ENCODE peak calls at places on chromosome 22, in nine cellular contexts. One of them, this sample, is unnamed.

GRCh38 chr22:20025401-20026203 is 4.7 kb downstream of the TANGO2 start:
- DNase-seq in ovary: no peak
- DNase-seq in suprapubic skin: no peak
- DNase-seq in A549: no peak
- DNase-seq in tibial nerve: no peak
- DNase-seq in transverse colon: no peak
- DNase-seq in K562: peak; percentile 92
- DNase-seq in GM12878: no peak
- DNase-seq in sigmoid colon: no peak
- DNase-seq in this sample: no peak

GRCh38 chr22:49297286-49297870 is 530.3 kb downstream of the BRD1 start:
- DNase-seq in ovary: no peak
- DNase-seq in suprapubic skin: peak; percentile 67
- DNase-seq in A549: no peak
- DNase-seq in tibial nerve: no peak
- DNase-seq in transverse colon: no peak
- DNase-seq in K562: no peak
- DNase-seq in GM12878: no peak
- DNase-seq in sigmoid colon: no peak
- DNase-seq in this sample: no peak

GRCh38 chr22:17845340-17845739 is 71.1 kb upstream of the BID start:
- DNase-seq in ovary: no peak
- DNase-seq in suprapubic skin: no peak
- DNase-seq in A549: no peak
- DNase-seq in tibial nerve: no peak
- DNase-seq in transverse colon: no peak
- DNase-seq in K562: no peak
- DNase-seq in GM12878: no peak
- DNase-seq in sigmoid colon: no peak
- DNase-seq in this sample: no peak

GRCh38 chr22:43007519-43008102 is 7.3 kb downstream of the PACSIN2 start:
- DNase-seq in ovary: no peak
- DNase-seq in suprapubic skin: no peak
- DNase-seq in A549: no peak
- DNase-seq in tibial nerve: no peak
- DNase-seq in transverse colon: peak; percentile 86
- DNase-seq in K562: peak; percentile 52
- DNase-seq in GM12878: no peak
- DNase-seq in sigmoid colon: no peak
- DNase-seq in this sample: no peak

GRCh38 chr22:29940526-29940925 is 57.6 kb downstream of the MTMR3 start:
- DNase-seq in ovary: no peak
- DNase-seq in suprapubic skin: no peak
- DNase-seq in A549: no peak
- DNase-seq in tibial nerve: no peak
- DNase-seq in transverse colon: no peak
- DNase-seq in K562: no peak
- DNase-seq in GM12878: no peak
- DNase-seq in sigmoid colon: no peak
- DNase-seq in this sample: no peak

GRCh38 chr22:32574397-32574796 is 99.8 kb downstream of the FBXO7 start:
- DNase-seq in ovary: no peak
- DNase-seq in suprapubic skin: peak; percentile 38
- DNase-seq in A549: no peak
- DNase-seq in tibial nerve: no peak
- DNase-seq in transverse colon: no peak
- DNase-seq in K562: no peak
- DNase-seq in GM12878: no peak
- DNase-seq in sigmoid colon: no peak
- DNase-seq in this sample: no peak

GRCh38 chr22:35275580-35275979 is 18.3 kb downstream of the HMGXB4 start:
- DNase-seq in ovary: no peak
- DNase-seq in suprapubic skin: no peak
- DNase-seq in A549: no peak
- DNase-seq in tibial nerve: no peak
- DNase-seq in transverse colon: no peak
- DNase-seq in K562: no peak
- DNase-seq in GM12878: no peak
- DNase-seq in sigmoid colon: no peak
- DNase-seq in this sample: no peak

GRCh38 chr22:33210129-33210784 is 152.1 kb upstream of the SYN3 start:
- DNase-seq in ovary: no peak
- DNase-seq in suprapubic skin: no peak
- DNase-seq in A549: peak; percentile 41
- DNase-seq in tibial nerve: no peak
- DNase-seq in transverse colon: peak; percentile 9
- DNase-seq in K562: peak; percentile 13
- DNase-seq in GM12878: no peak
- DNase-seq in sigmoid colon: no peak
- DNase-seq in this sample: peak; percentile 68

GRCh38 chr22:29727248-29727551 is 7.4 kb downstream of the CABP7 start:
- DNase-seq in ovary: peak; percentile 27
- DNase-seq in suprapubic skin: no peak
- DNase-seq in A549: peak; percentile 33
- DNase-seq in tibial nerve: peak; percentile 27
- DNase-seq in transverse colon: peak; percentile 21
- DNase-seq in K562: peak; percentile 87
- DNase-seq in GM12878: no peak
- DNase-seq in sigmoid colon: no peak
- DNase-seq in this sample: peak; percentile 91

GRCh38 chr22:24445481-24446290 is 18.3 kb downstream of the ADORA2A start:
- DNase-seq in ovary: no peak
- DNase-seq in suprapubic skin: no peak
- DNase-seq in A549: no peak
- DNase-seq in tibial nerve: no peak
- DNase-seq in transverse colon: no peak
- DNase-seq in K562: peak; percentile 58
- DNase-seq in GM12878: no peak
- DNase-seq in sigmoid colon: no peak
- DNase-seq in this sample: peak; percentile 70

GRCh38 chr22:46107089-46107664 is 43.1 kb upstream of the PPARA start:
- DNase-seq in ovary: no peak
- DNase-seq in suprapubic skin: no peak
- DNase-seq in A549: no peak
- DNase-seq in tibial nerve: no peak
- DNase-seq in transverse colon: peak; percentile 56
- DNase-seq in K562: no peak
- DNase-seq in GM12878: no peak
- DNase-seq in sigmoid colon: peak; percentile 89
- DNase-seq in this sample: peak; percentile 79

GRCh38 chr22:40487663-40488249 is 117.4 kb downstream of the SGSM3 start:
- DNase-seq in ovary: no peak
- DNase-seq in suprapubic skin: no peak
- DNase-seq in A549: peak; percentile 50
- DNase-seq in tibial nerve: no peak
- DNase-seq in transverse colon: no peak
- DNase-seq in K562: peak; percentile 17
- DNase-seq in GM12878: no peak
- DNase-seq in sigmoid colon: no peak
- DNase-seq in this sample: peak; percentile 31

GRCh38 chr22:21725956-21726649 is 9.5 kb downstream of the YPEL1 start:
- DNase-seq in ovary: no peak
- DNase-seq in suprapubic skin: no peak
- DNase-seq in A549: no peak
- DNase-seq in tibial nerve: no peak
- DNase-seq in transverse colon: no peak
- DNase-seq in K562: peak; percentile 36
- DNase-seq in GM12878: no peak
- DNase-seq in sigmoid colon: no peak
- DNase-seq in this sample: no peak
- TF ChIP-seq EP300 in ovary: no peak
- TF ChIP-seq EP300 in suprapubic skin: no peak
- TF ChIP-seq EP300 in A549: no peak
- TF ChIP-seq EP300 in tibial nerve: no peak
- TF ChIP-seq EP300 in transverse colon: no peak
- TF ChIP-seq EP300 in K562: no peak
- TF ChIP-seq EP300 in GM12878: no peak
- TF ChIP-seq EP300 in sigmoid colon: no peak
- TF ChIP-seq EP300 in this sample: no peak

GRCh38 chr22:28246392-28246791 is 327.3 kb upstream of the PITPNB start:
- DNase-seq in ovary: no peak
- DNase-seq in suprapubic skin: no peak
- DNase-seq in A549: no peak
- DNase-seq in tibial nerve: no peak
- DNase-seq in transverse colon: no peak
- DNase-seq in K562: no peak
- DNase-seq in GM12878: no peak
- DNase-seq in sigmoid colon: no peak
- DNase-seq in this sample: no peak

GRCh38 chr22:28249402-28249801 is 330.3 kb upstream of the PITPNB start:
- DNase-seq in ovary: no peak
- DNase-seq in suprapubic skin: no peak
- DNase-seq in A549: no peak
- DNase-seq in tibial nerve: no peak
- DNase-seq in transverse colon: no peak
- DNase-seq in K562: no peak
- DNase-seq in GM12878: no peak
- DNase-seq in sigmoid colon: no peak
- DNase-seq in this sample: peak; percentile 17

GRCh38 chr22:28245579-28246224 is 326.6 kb upstream of the PITPNB start:
- DNase-seq in ovary: no peak
- DNase-seq in suprapubic skin: no peak
- DNase-seq in A549: no peak
- DNase-seq in tibial nerve: no peak
- DNase-seq in transverse colon: no peak
- DNase-seq in K562: no peak
- DNase-seq in GM12878: no peak
- DNase-seq in sigmoid colon: no peak
- DNase-seq in this sample: no peak

GRCh38 chr22:28247667-28248363 is 328.8 kb upstream of the PITPNB start:
- DNase-seq in ovary: no peak
- DNase-seq in suprapubic skin: no peak
- DNase-seq in A549: no peak
- DNase-seq in tibial nerve: no peak
- DNase-seq in transverse colon: no peak
- DNase-seq in K562: peak; percentile 16
- DNase-seq in GM12878: no peak
- DNase-seq in sigmoid colon: no peak
- DNase-seq in this sample: peak; percentile 46

DNA sequence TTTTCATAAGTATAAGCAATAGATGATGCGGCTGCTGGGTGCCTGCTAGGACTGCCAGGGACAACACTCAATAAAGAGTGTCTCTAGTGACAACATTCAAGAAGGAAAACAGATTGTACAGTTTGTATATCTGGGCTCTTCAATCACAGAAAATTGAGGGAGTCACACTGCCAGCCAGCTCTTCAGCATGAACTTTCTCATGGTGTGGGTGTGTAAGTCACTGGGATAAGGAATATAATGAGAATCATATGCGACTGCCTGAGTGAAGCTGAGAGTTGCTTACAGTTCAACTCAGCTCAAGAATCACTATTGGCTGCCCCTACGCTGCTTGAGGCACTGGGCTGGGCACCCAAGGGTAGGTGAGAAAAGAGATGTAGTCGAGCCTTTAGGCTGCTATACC is 328.1 kb upstream of the PITPNB start:
- DNase-seq in ovary: no peak
- DNase-seq in suprapubic skin: no peak
- DNase-seq in A549: no peak
- DNase-seq in tibial nerve: no peak
- DNase-seq in transverse colon: no peak
- DNase-seq in K562: no peak
- DNase-seq in GM12878: no peak
- DNase-seq in sigmoid colon: no peak
- DNase-seq in this sample: no peak
- TF ChIP-seq EP300 in ovary: no peak
- TF ChIP-seq EP300 in suprapubic skin: no peak
- TF ChIP-seq EP300 in A549: no peak
- TF ChIP-seq EP300 in tibial nerve: no peak
- TF ChIP-seq EP300 in transverse colon: no peak
- TF ChIP-seq EP300 in K562: no peak
- TF ChIP-seq EP300 in GM12878: no peak
- TF ChIP-seq EP300 in sigmoid colon: no peak
- TF ChIP-seq EP300 in this sample: no peak

GRCh38 chr22:38788417-38788816 is 5.5 kb downstream of the DNAL4 start:
- DNase-seq in ovary: peak; percentile 58
- DNase-seq in suprapubic skin: no peak
- DNase-seq in A549: peak; percentile 49
- DNase-seq in tibial nerve: peak; percentile 54
- DNase-seq in transverse colon: no peak
- DNase-seq in K562: no peak
- DNase-seq in GM12878: no peak
- DNase-seq in sigmoid colon: peak; percentile 79
- DNase-seq in this sample: peak; percentile 59
- TF ChIP-seq EP300 in ovary: no peak
- TF ChIP-seq EP300 in suprapubic skin: no peak
- TF ChIP-seq EP300 in A549: no peak
- TF ChIP-seq EP300 in tibial nerve: peak; percentile 71
- TF ChIP-seq EP300 in transverse colon: no peak
- TF ChIP-seq EP300 in K562: no peak
- TF ChIP-seq EP300 in GM12878: no peak
- TF ChIP-seq EP300 in sigmoid colon: no peak
- TF ChIP-seq EP300 in this sample: peak; percentile 22

GRCh38 chr22:41596776-41597634 is 7.4 kb upstream of the PMM1 start:
- DNase-seq in ovary: peak; percentile 69
- DNase-seq in suprapubic skin: no peak
- DNase-seq in A549: peak; percentile 61
- DNase-seq in tibial nerve: peak; percentile 40
- DNase-seq in transverse colon: peak; percentile 70
- DNase-seq in K562: peak; percentile 34
- DNase-seq in GM12878: no peak
- DNase-seq in sigmoid colon: peak; percentile 79
- DNase-seq in this sample: peak; percentile 76

GRCh38 chr22:41598081-41598480 is 8.4 kb upstream of the PMM1 start:
- DNase-seq in ovary: no peak
- DNase-seq in suprapubic skin: no peak
- DNase-seq in A549: no peak
- DNase-seq in tibial nerve: no peak
- DNase-seq in transverse colon: no peak
- DNase-seq in K562: no peak
- DNase-seq in GM12878: no peak
- DNase-seq in sigmoid colon: no peak
- DNase-seq in this sample: no peak

GRCh38 chr22:41595703-41596102 is 6.1 kb upstream of the PMM1 start:
- DNase-seq in ovary: no peak
- DNase-seq in suprapubic skin: no peak
- DNase-seq in A549: no peak
- DNase-seq in tibial nerve: no peak
- DNase-seq in transverse colon: no peak
- DNase-seq in K562: no peak
- DNase-seq in GM12878: no peak
- DNase-seq in sigmoid colon: no peak
- DNase-seq in this sample: no peak

GRCh38 chr22:41598891-41599635 is 9.4 kb upstream of the PMM1 start:
- DNase-seq in ovary: no peak
- DNase-seq in suprapubic skin: no peak
- DNase-seq in A549: no peak
- DNase-seq in tibial nerve: no peak
- DNase-seq in transverse colon: no peak
- DNase-seq in K562: no peak
- DNase-seq in GM12878: no peak
- DNase-seq in sigmoid colon: no peak
- DNase-seq in this sample: no peak

DNA sequence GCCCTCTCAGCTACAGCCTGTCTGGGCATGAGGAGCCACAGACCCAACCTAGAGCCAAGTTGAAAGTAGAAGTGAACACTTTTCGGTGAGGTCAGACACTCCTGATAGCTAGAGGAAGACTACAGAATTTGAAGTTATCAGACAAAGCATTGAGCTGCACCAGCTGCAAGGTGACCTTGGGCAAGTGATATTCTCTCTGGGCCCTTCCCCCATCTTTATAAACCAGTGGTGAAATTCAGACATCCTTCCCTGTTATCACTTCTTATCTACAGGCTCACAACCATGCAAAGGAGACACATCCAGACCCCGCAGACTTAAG is 8.0 kb upstream of the PMM1 start:
- DNase-seq in ovary: no peak
- DNase-seq in suprapubic skin: no peak
- DNase-seq in A549: no peak
- DNase-seq in tibial nerve: no peak
- DNase-seq in transverse colon: no peak
- DNase-seq in K562: no peak
- DNase-seq in GM12878: no peak
- DNase-seq in sigmoid colon: no peak
- DNase-seq in this sample: no peak
- TF ChIP-seq EP300 in ovary: no peak
- TF ChIP-seq EP300 in suprapubic skin: no peak
- TF ChIP-seq EP300 in A549: no peak
- TF ChIP-seq EP300 in tibial nerve: no peak
- TF ChIP-seq EP300 in transverse colon: no peak
- TF ChIP-seq EP300 in K562: no peak
- TF ChIP-seq EP300 in GM12878: no peak
- TF ChIP-seq EP300 in sigmoid colon: no peak
- TF ChIP-seq EP300 in this sample: no peak

This sample was measured in SK-N-SH.